ENCODE peak calls at places on chromosomes 4 and X, in four cellular contexts. N is Calu3; B is stimulated activated CD4-positive, alpha-beta T cell treated with anti-CD3 and anti-CD28 coated beads, Interleukin-12 subunit alpha, Interleukin-12 subunit beta, amount 100 ng/mL, for 4 hours; O is NCI-H748 treated with DMSO at 0.1 percent for 48 hours. W is an unnamed sample.

GRCh38 chr4:100510551-100510950 is 7.3 kb downstream of the EMCN start:
- DNase-seq in O (no peak), B (no peak), N (no peak), W (no peak)

GRCh38 chr4:71261633-71262121 is 77.1 kb upstream of the SLC4A4 start:
- DNase-seq in O (no peak), N (no peak), B (no peak), W (no peak)

GRCh38 chrX:44042124-44042523 is 68.9 kb upstream of the NDP start:
- DNase-seq in B (no peak), N (no peak), O (no peak), W (no peak)

GRCh38 chrX:109714340-109714958 is 18.6 kb downstream of the ACSL4 start:
- DNase-seq in O (no peak), B (no peak), N (no peak), W (no peak)

GRCh38 chr4:56791316-56791715 is 30.2 kb downstream of the SPINK2 start:
- DNase-seq in B (no peak), N (no peak), O (no peak), W (no peak)

GRCh38 chrX:69107231-69107739 is 58.0 kb downstream of the PJA1 start:
- DNase-seq in B (no peak), N (no peak), O (no peak), W (peak)

GRCh38 chrX:41664307-41665299 is 24.2 kb upstream of the GPR34 start:
- DNase-seq in O (no peak), N (peak), B (no peak), W (no peak)

GRCh38 chr4:172725581-172725980 is 443.0 kb upstream of the GALNT7 start:
- DNase-seq in B (no peak), N (no peak), O (no peak), W (no peak)

GRCh38 chr4:186351672-186352194 is 85.7 kb downstream of the F11 start:
- DNase-seq in B (no peak), N (peak), O (no peak), W (peak)

GRCh38 chrX:25976683-25977310 is 161.3 kb upstream of the MAGEB18 start:
- DNase-seq in N (no peak), B (no peak), O (no peak), W (no peak)

GRCh38 chr4:85486425-85487101 is 11.6 kb downstream of the ARHGAP24 start:
- DNase-seq in N (no peak), O (no peak), B (no peak), W (no peak)

GRCh38 chr4:68750555-68750954 is 65.2 kb upstream of the UGT2B10 start:
- DNase-seq in O (no peak), B (no peak), N (no peak), W (no peak)

GRCh38 chrX:8653956-8654355 is 78.0 kb downstream of the ANOS1 start:
- DNase-seq in O (no peak), B (no peak), N (no peak), W (no peak)

GRCh38 chr4:110503588-110504435 is 27.9 kb downstream of the ENPEP start:
- DNase-seq in B (no peak), N (no peak), O (no peak), W (no peak)

GRCh38 chrX:11647048-11647650 is 18.6 kb downstream of the ARHGAP6 start:
- DNase-seq in N (no peak), B (no peak), O (no peak), W (no peak)

GRCh38 chr4:188154668-188155423 is 15.6 kb downstream of the TRIML1 start:
- DNase-seq in B (no peak), N (peak), O (no peak), W (no peak)

GRCh38 chr4:188822698-188823097 is 683.5 kb downstream of the TRIML1 start:
- DNase-seq in O (no peak), B (no peak), N (peak), W (no peak)

GRCh38 chr4:6336166-6336565 is 66.5 kb downstream of the WFS1 start:
- DNase-seq in N (no peak), O (no peak), B (no peak), W (no peak)

GRCh38 chrX:48648299-48648698 is 35.3 kb upstream of the WAS start:
- DNase-seq in O (peak), N (peak), B (peak), W (peak)

GRCh38 chrX:70453024-70453618 is 8.5 kb downstream of the DLG3 start:
- DNase-seq in O (no peak), B (no peak), N (no peak), W (no peak)

GRCh38 chr4:1683903-1684755 is at the start of gene FAM53A:
- DNase-seq in B (peak), N (peak), O (peak), W (peak)

GRCh38 chrX:8897259-8897658 is 96.1 kb upstream of the FAM9A start:
- DNase-seq in B (no peak), N (no peak), O (no peak), W (no peak)

GRCh38 chr4:26217961-26218676 is 102.7 kb upstream of the RBPJ start:
- DNase-seq in B (no peak), N (no peak), O (no peak), W (no peak)

GRCh38 chr4:37802068-37802666 is 24.3 kb upstream of the PGM2 start:
- DNase-seq in B (no peak), N (peak), O (peak), W (peak)

GRCh38 chr4:150960079-150960478 is 55.0 kb downstream of the LRBA start:
- DNase-seq in B (no peak), N (peak), O (no peak), W (no peak)

GRCh38 chr4:71833175-71833900 is 49.5 kb upstream of the GC start:
- DNase-seq in B (no peak), N (peak), O (no peak), W (no peak)

GRCh38 chr4:44196796-44197195 is 251.8 kb downstream of the KCTD8 start:
- DNase-seq in N (no peak), B (no peak), O (no peak), W (no peak)

GRCh38 chrX:82320554-82320953 is 1118.7 kb downstream of the SH3BGRL start:
- DNase-seq in O (no peak), B (no peak), N (no peak), W (no peak)

GRCh38 chr4:8736083-8736825 is 135.4 kb downstream of the HMX1 start:
- DNase-seq in B (no peak), N (no peak), O (no peak), W (no peak)

GRCh38 chr4:122500852-122501501 is 44.5 kb upstream of the IL2 start:
- DNase-seq in B (no peak), O (peak), N (peak), W (peak)

GRCh38 chr4:71713611-71714203 is 70.2 kb downstream of the GC start:
- DNase-seq in B (no peak), O (peak), N (no peak), W (peak)

GRCh38 chr4:111631157-111631999 is 513.9 kb upstream of the FAM241A start:
- DNase-seq in N (no peak), B (no peak), O (peak), W (no peak)

GRCh38 chr4:13298655-13299054 is 185.5 kb downstream of the RAB28 start:
- DNase-seq in N (no peak), O (no peak), B (no peak), W (peak)

GRCh38 chrX:109533005-109533404 is 3.6 kb upstream of the NXT2 start:
- DNase-seq in N (no peak), O (no peak), B (no peak), W (no peak)